ENCODE peak calls at places on chromosomes 2 and 18, in six cellular contexts. One of them, this sample, is unnamed. For H3K4me1, the result is how much of the 10 kb centered on the place peaks cover.

GRCh38 chr2:43634604-43635306 is 2.3 kb upstream of the PLEKHH2 start:
- DNase-seq in SJCRH30: peak
- DNase-seq in stomach: no peak
- DNase-seq in tibial artery: no peak
- DNase-seq in CD4-positive, alpha-beta memory T cell: no peak
- DNase-seq in IMR-90: peak
- DNase-seq in this sample: no peak

GRCh38 chr2:120344991-120345975 is 653 bp upstream of the INHBB start:
- DNase-seq in CD4-positive, alpha-beta memory T cell: no peak
- DNase-seq in tibial artery: no peak
- DNase-seq in SJCRH30: no peak
- DNase-seq in IMR-90: no peak
- DNase-seq in stomach: no peak
- DNase-seq in this sample: no peak

GRCh38 chr2:101190753-101191516 is 39.8 kb upstream of the TBC1D8 start:
- DNase-seq in tibial artery: no peak
- DNase-seq in IMR-90: no peak
- DNase-seq in stomach: no peak
- DNase-seq in SJCRH30: peak
- DNase-seq in CD4-positive, alpha-beta memory T cell: no peak
- DNase-seq in this sample: no peak

GRCh38 chr2:157444643-157445040 is 753 bp upstream of the CYTIP start:
- DNase-seq in tibial artery: no peak
- DNase-seq in stomach: no peak
- DNase-seq in IMR-90: no peak
- DNase-seq in SJCRH30: no peak
- DNase-seq in CD4-positive, alpha-beta memory T cell: peak
- DNase-seq in this sample: no peak

GRCh38 chr2:219539926-219540678 is 3.5 kb downstream of the CHPF start:
- DNase-seq in IMR-90: no peak
- DNase-seq in stomach: no peak
- DNase-seq in SJCRH30: no peak
- DNase-seq in CD4-positive, alpha-beta memory T cell: no peak
- DNase-seq in tibial artery: no peak
- DNase-seq in this sample: no peak

GRCh38 chr2:23456881-23457760 is 72.1 kb downstream of the KLHL29 start:
- DNase-seq in tibial artery: no peak
- DNase-seq in SJCRH30: no peak
- DNase-seq in IMR-90: peak
- DNase-seq in stomach: no peak
- DNase-seq in CD4-positive, alpha-beta memory T cell: no peak
- DNase-seq in this sample: no peak

GRCh38 chr2:69386789-69387734 is at the start of gene GFPT1:
- DNase-seq in tibial artery: peak
- DNase-seq in SJCRH30: peak
- DNase-seq in stomach: peak
- DNase-seq in CD4-positive, alpha-beta memory T cell: peak
- DNase-seq in IMR-90: peak
- DNase-seq in this sample: peak

GRCh38 chr18:48541026-48541746 is 2.4 kb downstream of the CTIF start:
- DNase-seq in tibial artery: peak
- DNase-seq in stomach: peak
- DNase-seq in IMR-90: peak
- DNase-seq in SJCRH30: peak
- DNase-seq in CD4-positive, alpha-beta memory T cell: no peak
- DNase-seq in this sample: no peak

GRCh38 chr2:23803965-23804542 is 122.9 kb downstream of the ATAD2B start:
- DNase-seq in CD4-positive, alpha-beta memory T cell: no peak
- DNase-seq in SJCRH30: peak
- DNase-seq in IMR-90: peak
- DNase-seq in tibial artery: no peak
- DNase-seq in stomach: peak
- DNase-seq in this sample: no peak

GRCh38 chr18:12442946-12443345 is 35.2 kb downstream of the PRELID3A start:
- DNase-seq in tibial artery: no peak
- DNase-seq in IMR-90: peak
- DNase-seq in stomach: no peak
- DNase-seq in SJCRH30: no peak
- DNase-seq in CD4-positive, alpha-beta memory T cell: no peak
- DNase-seq in this sample: no peak

GRCh38 chr2:16666453-16666801 is 793 bp upstream of the CYRIA start:
- DNase-seq in IMR-90: peak
- DNase-seq in SJCRH30: peak
- DNase-seq in tibial artery: no peak
- DNase-seq in CD4-positive, alpha-beta memory T cell: no peak
- DNase-seq in stomach: no peak
- DNase-seq in this sample: no peak

GRCh38 chr18:62418258-62418657 is 93.1 kb downstream of the TNFRSF11A start:
- DNase-seq in IMR-90: no peak
- DNase-seq in SJCRH30: no peak
- DNase-seq in stomach: no peak
- DNase-seq in tibial artery: no peak
- DNase-seq in CD4-positive, alpha-beta memory T cell: no peak
- DNase-seq in this sample: no peak

GRCh38 chr2:56519806-56520205 is 336.0 kb downstream of the CCDC85A start:
- DNase-seq in CD4-positive, alpha-beta memory T cell: no peak
- DNase-seq in SJCRH30: no peak
- DNase-seq in IMR-90: no peak
- DNase-seq in stomach: no peak
- DNase-seq in tibial artery: no peak
- DNase-seq in this sample: no peak

GRCh38 chr2:231355802-231356473 is 39.6 kb upstream of the B3GNT7 start:
- DNase-seq in CD4-positive, alpha-beta memory T cell: no peak
- DNase-seq in tibial artery: peak
- DNase-seq in SJCRH30: no peak
- DNase-seq in stomach: no peak
- DNase-seq in IMR-90: no peak
- DNase-seq in this sample: no peak

GRCh38 chr2:28632791-28633190 is 118.8 kb upstream of the PPP1CB start:
- DNase-seq in CD4-positive, alpha-beta memory T cell: no peak
- DNase-seq in tibial artery: no peak
- DNase-seq in stomach: no peak
- DNase-seq in SJCRH30: no peak
- DNase-seq in IMR-90: no peak
- DNase-seq in this sample: no peak

GRCh38 chr2:228516019-228516418 is 334.5 kb upstream of the SPHKAP start:
- DNase-seq in stomach: no peak
- DNase-seq in IMR-90: no peak
- DNase-seq in SJCRH30: peak
- DNase-seq in tibial artery: no peak
- DNase-seq in CD4-positive, alpha-beta memory T cell: no peak
- DNase-seq in this sample: no peak

GRCh38 chr2:240919786-240920782 is 13.9 kb downstream of the CROCC2 start:
- DNase-seq in stomach: peak
- DNase-seq in IMR-90: no peak
- DNase-seq in SJCRH30: no peak
- DNase-seq in tibial artery: peak
- DNase-seq in CD4-positive, alpha-beta memory T cell: no peak
- DNase-seq in this sample: peak

GRCh38 chr18:27656905-27657304 is 471.8 kb upstream of the CHST9 start:
- DNase-seq in SJCRH30: no peak
- DNase-seq in IMR-90: no peak
- DNase-seq in CD4-positive, alpha-beta memory T cell: no peak
- DNase-seq in stomach: no peak
- DNase-seq in tibial artery: no peak
- DNase-seq in this sample: no peak

GRCh38 chr2:46268196-46268595 is 29.0 kb upstream of the EPAS1 start:
- DNase-seq in CD4-positive, alpha-beta memory T cell: no peak
- DNase-seq in IMR-90: no peak
- DNase-seq in stomach: no peak
- DNase-seq in SJCRH30: no peak
- DNase-seq in tibial artery: no peak
- DNase-seq in this sample: no peak

GRCh38 chr2:32168513-32168912 is 2.8 kb downstream of the SLC30A6 start:
- DNase-seq in stomach: no peak
- DNase-seq in SJCRH30: no peak
- DNase-seq in CD4-positive, alpha-beta memory T cell: no peak
- DNase-seq in IMR-90: no peak
- DNase-seq in tibial artery: no peak
- DNase-seq in this sample: no peak

GRCh38 chr18:37537868-37538525 is 27.6 kb downstream of the CELF4 start:
- DNase-seq in IMR-90: peak
- DNase-seq in stomach: peak
- DNase-seq in CD4-positive, alpha-beta memory T cell: peak
- DNase-seq in SJCRH30: peak
- DNase-seq in tibial artery: peak
- DNase-seq in this sample: no peak

GRCh38 chr18:11752116-11752911 is 63.2 kb downstream of the GNAL start:
- DNase-seq in SJCRH30: no peak
- DNase-seq in tibial artery: no peak
- DNase-seq in stomach: no peak
- DNase-seq in CD4-positive, alpha-beta memory T cell: no peak
- DNase-seq in IMR-90: peak
- DNase-seq in this sample: no peak

GRCh38 chr2:178012639-178013038 is 59.9 kb downstream of the PDE11A start:
- DNase-seq in CD4-positive, alpha-beta memory T cell: no peak
- DNase-seq in SJCRH30: no peak
- DNase-seq in stomach: no peak
- DNase-seq in IMR-90: no peak
- DNase-seq in tibial artery: no peak
- DNase-seq in this sample: no peak

GRCh38 chr2:80238692-80239469 is 65.7 kb downstream of the LRRTM1 start:
- DNase-seq in IMR-90: peak
- DNase-seq in tibial artery: no peak
- DNase-seq in CD4-positive, alpha-beta memory T cell: no peak
- DNase-seq in stomach: peak
- DNase-seq in SJCRH30: peak
- DNase-seq in this sample: no peak

GRCh38 chr18:72674710-72675109 is 130.6 kb upstream of the CBLN2 start:
- DNase-seq in CD4-positive, alpha-beta memory T cell: no peak
- DNase-seq in SJCRH30: peak
- DNase-seq in tibial artery: no peak
- DNase-seq in IMR-90: no peak
- DNase-seq in stomach: no peak
- DNase-seq in this sample: no peak

GRCh38 chr2:229714736-229715541 is 584 bp upstream of the DNER start:
- DNase-seq in SJCRH30: peak
- DNase-seq in IMR-90: peak
- DNase-seq in CD4-positive, alpha-beta memory T cell: peak
- DNase-seq in tibial artery: no peak
- DNase-seq in stomach: peak
- DNase-seq in this sample: no peak

GRCh38 chr2:172955587-172955986 is 120.1 kb upstream of the MAP3K20 start:
- DNase-seq in tibial artery: no peak
- DNase-seq in stomach: no peak
- DNase-seq in SJCRH30: no peak
- DNase-seq in IMR-90: no peak
- DNase-seq in CD4-positive, alpha-beta memory T cell: no peak
- DNase-seq in this sample: no peak

GRCh38 chr2:121489284-121489683 is 41.4 kb upstream of the RNU4ATAC start:
- DNase-seq in IMR-90: peak
- DNase-seq in stomach: peak
- DNase-seq in tibial artery: no peak
- DNase-seq in SJCRH30: peak
- DNase-seq in CD4-positive, alpha-beta memory T cell: no peak
- DNase-seq in this sample: no peak

GRCh38 chr18:45619826-45620201 is 4.5 kb downstream of the SLC14A2 start:
- DNase-seq in CD4-positive, alpha-beta memory T cell: no peak
- DNase-seq in stomach: no peak
- DNase-seq in tibial artery: no peak
- DNase-seq in SJCRH30: no peak
- DNase-seq in IMR-90: no peak
- DNase-seq in this sample: no peak

GRCh38 chr2:78077637-78078036 is 555.5 kb upstream of the LRRTM4 start:
- DNase-seq in SJCRH30: peak
- DNase-seq in tibial artery: no peak
- DNase-seq in CD4-positive, alpha-beta memory T cell: no peak
- DNase-seq in IMR-90: no peak
- DNase-seq in stomach: no peak
- DNase-seq in this sample: no peak

GRCh38 chr2:170863087-170863486 is 46.4 kb downstream of the GAD1 start:
- DNase-seq in stomach: no peak
- DNase-seq in tibial artery: no peak
- DNase-seq in IMR-90: no peak
- DNase-seq in CD4-positive, alpha-beta memory T cell: no peak
- DNase-seq in SJCRH30: no peak
- DNase-seq in this sample: no peak

GRCh38 chr2:144086965-144087364 is 433.0 kb downstream of the ZEB2 start:
- DNase-seq in SJCRH30: no peak
- DNase-seq in IMR-90: peak
- DNase-seq in stomach: no peak
- DNase-seq in CD4-positive, alpha-beta memory T cell: no peak
- DNase-seq in tibial artery: no peak
- DNase-seq in this sample: no peak

GRCh38 chr2:12202702-12203101 is 456.3 kb downstream of the LPIN1 start:
- DNase-seq in SJCRH30: no peak
- DNase-seq in stomach: no peak
- DNase-seq in IMR-90: peak
- DNase-seq in tibial artery: no peak
- DNase-seq in CD4-positive, alpha-beta memory T cell: no peak
- DNase-seq in this sample: no peak

GRCh38 chr2:216188956-216189355 is 79.8 kb downstream of the XRCC5 start:
- DNase-seq in IMR-90: peak
- DNase-seq in stomach: no peak
- DNase-seq in SJCRH30: no peak
- DNase-seq in tibial artery: no peak
- DNase-seq in CD4-positive, alpha-beta memory T cell: no peak
- DNase-seq in this sample: no peak
- H3K27ac ChIP-seq in IMR-90: peak
- H3K27ac ChIP-seq in stomach: no peak
- H3K27ac ChIP-seq in SJCRH30: no peak
- H3K27ac ChIP-seq in tibial artery: peak
- H3K27ac ChIP-seq in CD4-positive, alpha-beta memory T cell: no peak
- H3K27ac ChIP-seq in this sample: no peak

GRCh38 chr2:99488587-99488998 is 1.2 kb downstream of the REV1 start:
- DNase-seq in stomach: no peak
- DNase-seq in IMR-90: peak
- DNase-seq in tibial artery: no peak
- DNase-seq in SJCRH30: peak
- DNase-seq in CD4-positive, alpha-beta memory T cell: peak
- DNase-seq in this sample: no peak
- H3K4me1 ChIP-seq in stomach: under half
- H3K4me1 ChIP-seq in IMR-90: under half
- H3K4me1 ChIP-seq in tibial artery: under half
- H3K4me1 ChIP-seq in SJCRH30: under half
- H3K4me1 ChIP-seq in CD4-positive, alpha-beta memory T cell: under half
- H3K4me1 ChIP-seq in this sample: under half

GRCh38 chr18:50298443-50299284 is 11.2 kb upstream of the CXXC1 start:
- DNase-seq in CD4-positive, alpha-beta memory T cell: no peak
- DNase-seq in tibial artery: no peak
- DNase-seq in SJCRH30: no peak
- DNase-seq in IMR-90: no peak
- DNase-seq in stomach: no peak
- DNase-seq in this sample: no peak
- H3K4me3 ChIP-seq in CD4-positive, alpha-beta memory T cell: peak
- H3K4me3 ChIP-seq in tibial artery: peak
- H3K4me3 ChIP-seq in SJCRH30: no peak
- H3K4me3 ChIP-seq in IMR-90: no peak
- H3K4me3 ChIP-seq in stomach: peak
- H3K4me3 ChIP-seq in this sample: peak

GRCh38 chr2:113285816-113286215 is 7.1 kb upstream of the PAX8 start:
- DNase-seq in IMR-90: no peak
- DNase-seq in tibial artery: no peak
- DNase-seq in SJCRH30: no peak
- DNase-seq in stomach: no peak
- DNase-seq in CD4-positive, alpha-beta memory T cell: no peak
- DNase-seq in this sample: no peak
- H3K27ac ChIP-seq in IMR-90: no peak
- H3K27ac ChIP-seq in tibial artery: no peak
- H3K27ac ChIP-seq in SJCRH30: no peak
- H3K27ac ChIP-seq in stomach: peak
- H3K27ac ChIP-seq in CD4-positive, alpha-beta memory T cell: no peak
- H3K27ac ChIP-seq in this sample: no peak

GRCh38 chr18:23257153-23257552 is 121.9 kb downstream of the CABLES1 start:
- DNase-seq in IMR-90: no peak
- DNase-seq in stomach: no peak
- DNase-seq in CD4-positive, alpha-beta memory T cell: no peak
- DNase-seq in tibial artery: no peak
- DNase-seq in SJCRH30: no peak
- DNase-seq in this sample: no peak
- H3K4me1 ChIP-seq in IMR-90: under half
- H3K4me1 ChIP-seq in stomach: under half
- H3K4me1 ChIP-seq in CD4-positive, alpha-beta memory T cell: under half
- H3K4me1 ChIP-seq in tibial artery: under half
- H3K4me1 ChIP-seq in SJCRH30: under half
- H3K4me1 ChIP-seq in this sample: under half